ENCODE peak calls at places on chromosome X, in nine cellular contexts. H, Q, E, O, P, V, W, F and L are unnamed samples.

GRCh38 chrX:145213504-145213903 is 33.8 kb upstream of the SPANXN1 start:
- DNase-seq in E (no peak), O (no peak), F (peak), Q (no peak), V (no peak), P (peak), W (no peak), H (no peak), L (peak)

GRCh38 chrX:124018031-124018430 is 56.5 kb downstream of the STAG2 start:
- DNase-seq in H (no peak), F (peak), P (no peak), E (no peak), Q (no peak), W (no peak), V (no peak), O (no peak), L (no peak)

GRCh38 chrX:71917621-71918341 is 7.1 kb downstream of the NHSL2 start:
- DNase-seq in F (no peak), W (no peak), Q (peak), P (no peak), H (no peak), V (peak), E (no peak), O (no peak), L (no peak)

GRCh38 chrX:69262036-69262905 is 97.0 kb upstream of the PJA1 start:
- DNase-seq in O (no peak), H (no peak), Q (peak), E (no peak), F (no peak), P (peak), V (peak), W (peak), L (no peak)

GRCh38 chrX:106898462-106898861 is 4.7 kb downstream of the RIPPLY1 start:
- DNase-seq in Q (peak), F (peak), P (peak), E (peak), H (no peak), V (no peak), O (no peak), W (no peak), L (peak)

GRCh38 chrX:42696551-42697129 is 81.3 kb downstream of the PPP1R2C start:
- DNase-seq in F (no peak), O (no peak), E (no peak), V (no peak), H (no peak), W (no peak), P (no peak), Q (no peak), L (no peak)

GRCh38 chrX:84189125-84189524 is 1.1 kb upstream of the RPS6KA6 start:
- DNase-seq in O (no peak), E (no peak), F (peak), H (no peak), P (no peak), V (no peak), W (no peak), Q (no peak), L (no peak)

GRCh38 chrX:68832516-68833447 is 4.0 kb downstream of the EFNB1 start:
- DNase-seq in O (peak), W (no peak), P (no peak), Q (no peak), E (no peak), H (no peak), F (no peak), V (peak), L (no peak)

GRCh38 chrX:38318196-38318595 is 9.1 kb downstream of the RPGR start:
- DNase-seq in W (no peak), O (no peak), P (no peak), Q (no peak), H (no peak), V (no peak), F (no peak), E (no peak), L (no peak)

GRCh38 chrX:1598021-1598875 is 6.8 kb downstream of the AKAP17A start:
- DNase-seq in E (no peak), H (no peak), O (peak), P (no peak), W (no peak), Q (no peak), F (no peak), V (no peak), L (no peak)

GRCh38 chrX:25022499-25023325 is 6.9 kb upstream of the ARX start:
- DNase-seq in W (no peak), H (no peak), Q (no peak), O (no peak), E (no peak), P (no peak), F (no peak), V (no peak), L (no peak)

GRCh38 chrX:40005290-40006011 is 92.3 kb downstream of the BCOR start:
- DNase-seq in O (no peak), V (peak), P (no peak), F (no peak), Q (no peak), E (no peak), W (no peak), H (no peak), L (no peak)

DNA sequence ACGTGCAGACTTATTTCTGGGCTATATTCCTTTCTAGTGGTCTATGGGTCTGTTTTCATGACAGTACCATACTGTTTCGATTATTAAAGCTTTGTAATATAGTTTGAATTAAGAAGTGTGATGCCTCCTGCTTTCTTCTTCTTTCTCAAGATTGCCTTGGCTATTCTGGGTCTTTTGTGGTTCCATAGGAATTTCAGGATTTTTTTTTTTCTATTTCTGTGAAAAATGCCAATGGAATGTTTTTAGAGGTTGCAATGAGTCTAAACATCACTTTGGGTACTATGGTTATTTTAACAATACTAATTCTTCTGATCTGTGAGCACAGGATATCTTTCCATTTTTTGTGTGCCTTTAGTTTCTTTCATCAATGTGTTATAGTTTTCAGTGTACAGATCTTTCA is 204.3 kb upstream of the HCCS start:
- DNase-seq in O (no peak), F (no peak), P (no peak), E (no peak), V (no peak), W (no peak), H (no peak), Q (no peak), L (no peak)
- H3K27ac ChIP-seq in O (no peak), F (no peak), P (no peak), E (no peak), V (no peak), W (no peak), H (no peak), Q (no peak), L (no peak)

DNA sequence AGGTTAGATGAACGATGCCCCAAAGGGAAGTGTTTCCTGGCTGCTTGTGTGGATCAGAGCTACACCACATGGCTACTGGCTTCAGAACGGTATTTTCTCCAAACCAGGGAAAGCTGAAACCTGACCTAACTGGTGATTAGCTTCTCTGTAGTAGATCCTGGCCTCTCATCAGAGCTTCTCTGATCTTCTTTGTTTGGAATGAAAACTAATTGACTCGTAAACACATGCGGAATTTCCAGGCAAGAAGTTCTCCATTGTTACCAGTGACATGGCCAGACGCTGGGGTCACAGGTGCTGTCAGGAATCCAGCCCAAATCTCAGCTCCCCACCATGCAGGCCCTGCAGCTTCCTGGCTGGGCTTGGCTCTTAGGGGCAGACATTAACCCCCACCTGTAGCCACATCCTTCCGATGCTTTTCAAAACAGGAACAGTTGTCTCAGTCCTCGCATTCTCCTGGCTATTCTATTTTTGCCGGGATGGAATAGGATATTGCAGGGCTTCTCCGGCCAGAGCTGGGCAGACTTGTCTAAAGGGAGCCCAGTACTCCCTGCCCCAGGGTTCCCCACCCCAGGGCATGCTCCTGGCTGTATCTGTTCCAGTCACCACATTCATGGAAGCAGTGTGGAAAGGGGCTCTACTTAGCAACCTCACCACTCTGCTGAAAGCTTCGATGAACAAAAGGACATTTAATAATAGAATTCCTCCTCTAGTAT is 305.4 kb upstream of the F9 start:
- DNase-seq in W (no peak), H (no peak), E (no peak), V (no peak), Q (no peak), P (no peak), O (no peak), F (no peak), L (no peak)
- H3K4me3 ChIP-seq in W (no peak), H (no peak), E (no peak), V (no peak), Q (no peak), P (no peak), O (no peak), F (no peak), L (no peak)

DNA sequence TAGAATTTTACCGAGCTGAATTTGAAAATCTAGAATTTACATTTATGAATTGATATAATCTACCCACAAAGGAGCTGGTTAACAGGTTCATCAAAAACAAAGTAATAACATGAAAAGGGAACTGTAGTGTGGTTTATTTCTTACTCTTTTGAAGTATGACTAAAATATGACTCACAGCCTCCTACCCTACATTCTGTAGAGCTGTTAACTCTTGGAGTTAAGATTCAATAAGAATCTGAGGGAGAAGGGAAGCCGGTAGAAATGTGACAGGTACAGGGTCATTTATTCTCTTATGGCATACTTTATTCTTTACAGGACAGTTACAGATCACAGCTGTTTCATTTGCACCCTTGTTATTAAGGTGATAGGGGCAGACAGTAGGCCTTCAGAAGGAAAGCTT is 132.2 kb upstream of the FAM47B start:
- DNase-seq in P (peak), W (no peak), F (no peak), E (no peak), V (no peak), Q (peak), O (no peak), H (no peak), L (no peak)
- H3K27ac ChIP-seq in P (no peak), W (no peak), F (no peak), E (no peak), V (no peak), Q (peak), O (no peak), H (no peak), L (no peak)

DNA sequence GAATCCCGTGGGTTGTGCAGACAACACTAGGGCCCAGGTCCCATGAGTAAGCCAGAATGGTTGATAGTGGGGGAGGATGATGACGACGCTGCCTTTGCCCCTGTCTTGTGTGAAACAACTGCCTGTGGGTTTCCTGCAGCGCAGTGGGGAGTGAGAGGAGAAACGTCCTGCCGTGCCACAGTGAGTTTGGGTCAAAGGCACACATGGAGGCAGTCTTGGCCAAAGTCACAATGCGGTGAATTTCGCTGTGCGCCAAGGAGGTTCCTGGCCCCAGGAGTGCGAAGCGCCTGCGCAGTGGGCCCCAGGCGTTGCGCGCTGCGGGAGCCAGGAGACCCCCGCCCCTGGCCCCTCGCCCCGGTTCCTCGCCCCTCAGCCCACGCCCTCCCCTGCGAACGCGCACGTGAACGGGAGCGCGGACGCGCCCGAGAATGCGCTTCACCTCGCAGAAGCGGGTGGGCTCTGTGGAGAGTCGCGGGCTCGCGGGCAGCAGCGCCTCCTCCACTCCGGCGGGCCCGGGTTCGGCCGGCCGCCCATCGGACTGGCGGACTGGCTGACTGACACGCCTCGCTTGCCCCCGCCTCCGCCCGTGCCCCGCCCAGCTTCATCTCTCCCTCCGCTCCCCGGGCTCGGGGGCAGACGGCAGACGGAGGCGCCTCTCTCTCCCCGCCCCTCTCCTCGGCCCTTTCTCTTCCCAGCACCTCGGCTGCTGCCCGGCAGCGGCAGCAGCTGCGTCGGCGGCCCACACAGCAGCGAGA is at the start of gene NUDT10:
- DNase-seq in H (peak), E (peak), O (peak), V (peak), Q (peak), F (no peak), W (peak), P (peak), L (peak)
- H3K4me3 ChIP-seq in H (peak), E (no peak), O (no peak), V (peak), Q (peak), F (no peak), W (peak), P (peak), L (peak)

GRCh38 chrX:15310117-15310516 is 5.3 kb downstream of the ASB11 start:
- DNase-seq in W (peak), O (peak), E (peak), Q (peak), F (no peak), P (no peak), H (peak), V (peak), L (no peak)
- H3K27ac ChIP-seq in W (peak), O (peak), E (peak), Q (no peak), F (no peak), P (no peak), H (peak), V (no peak), L (no peak)

DNA sequence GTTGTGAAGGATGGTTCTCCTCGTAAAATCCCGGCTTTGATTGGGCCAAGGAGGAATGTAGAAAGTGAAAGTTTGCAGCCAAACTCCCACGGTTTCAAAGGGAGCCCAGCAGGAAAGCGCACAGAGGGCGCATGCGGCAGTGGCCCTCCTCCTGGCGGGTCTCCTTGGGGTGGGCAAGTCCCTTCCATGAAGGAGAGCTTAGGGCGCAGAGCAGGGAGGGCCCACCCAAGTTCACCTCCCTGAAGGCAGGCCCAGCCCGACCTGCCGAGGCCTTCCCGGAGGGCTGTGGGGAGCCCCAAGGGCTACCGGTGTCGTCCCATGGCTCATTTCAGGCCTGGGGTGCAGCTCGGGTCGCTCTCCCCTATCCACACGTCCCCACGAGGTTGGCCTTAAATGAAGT is 2.0 kb downstream of the PDZD4 start:
- DNase-seq in W (no peak), E (no peak), P (no peak), V (no peak), Q (no peak), H (no peak), F (no peak), O (no peak), L (no peak)
- H3K4me3 ChIP-seq in W (peak), E (no peak), P (no peak), V (peak), Q (no peak), H (no peak), F (no peak), O (no peak), L (no peak)

DNA sequence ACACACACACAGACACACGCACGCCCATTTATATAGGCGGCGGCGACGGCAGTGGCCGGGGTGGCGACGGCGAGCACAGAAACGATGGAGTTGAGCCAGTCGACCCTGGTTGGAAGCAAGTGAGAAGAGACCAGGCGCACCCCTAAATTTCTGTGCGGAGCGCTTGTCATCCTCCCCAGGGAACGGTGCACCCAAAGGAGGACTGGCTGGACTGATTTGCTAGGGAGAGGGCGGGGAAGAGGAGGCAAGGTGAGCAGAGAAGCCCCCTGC is 296 bp downstream of the NHS start:
- DNase-seq in E (no peak), P (no peak), O (peak), W (no peak), F (no peak), Q (no peak), H (no peak), V (no peak), L (no peak)
- H3K27ac ChIP-seq in E (no peak), P (peak), O (peak), W (peak), F (no peak), Q (no peak), H (no peak), V (peak), L (peak)

GRCh38 chrX:129779747-129780146 is at the start of gene SASH3:
- DNase-seq in V (no peak), O (peak), Q (no peak), W (peak), F (peak), E (peak), P (no peak), H (peak), L (no peak)

GRCh38 chrX:129779086-129779672 is 570 bp upstream of the SASH3 start:
- DNase-seq in F (no peak), V (no peak), H (no peak), Q (no peak), E (no peak), W (no peak), P (no peak), O (no peak), L (no peak)

GRCh38 chrX:129780441-129781105 is 824 bp downstream of the SASH3 start:
- DNase-seq in W (no peak), O (no peak), H (no peak), F (peak), E (no peak), V (no peak), Q (no peak), P (no peak), L (no peak)

GRCh38 chrX:129773649-129774458 is 5.9 kb upstream of the SASH3 start:
- DNase-seq in Q (no peak), F (no peak), W (no peak), P (no peak), O (no peak), V (no peak), E (no peak), H (no peak), L (no peak)

DNA sequence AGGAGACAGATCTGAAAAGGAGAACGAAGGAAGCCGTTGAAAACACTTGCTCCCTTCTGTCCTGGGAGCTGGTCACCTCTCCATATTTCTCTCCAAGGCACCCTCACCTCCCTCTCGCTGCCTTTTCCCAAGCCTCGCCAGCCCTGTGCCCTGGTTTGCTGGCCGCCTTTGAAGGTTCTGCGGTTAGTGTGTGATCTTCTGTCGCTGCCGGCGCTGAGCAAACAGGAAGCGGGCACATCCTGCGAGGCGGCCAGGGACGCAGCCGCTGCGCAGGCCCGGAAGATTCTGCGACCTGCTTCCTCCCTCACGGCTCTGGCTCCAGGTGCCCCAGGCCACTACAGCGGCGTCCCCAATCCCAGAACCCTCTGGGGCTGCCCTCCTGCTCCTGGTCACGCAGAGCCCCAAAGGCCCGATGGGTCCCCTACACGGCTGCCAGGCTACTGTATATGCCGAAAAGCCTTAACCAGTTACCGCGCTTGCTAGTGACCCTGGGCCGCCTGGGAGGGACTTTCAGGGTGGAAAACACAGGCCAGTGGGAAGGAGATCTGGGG is 2.5 kb upstream of the SASH3 start:
- DNase-seq in E (peak), O (peak), W (no peak), F (peak), Q (no peak), V (no peak), P (no peak), H (peak), L (no peak)
- H3K4me3 ChIP-seq in E (no peak), O (no peak), W (no peak), F (peak), Q (no peak), V (no peak), P (no peak), H (no peak), L (no peak)